ENCODE peak calls at places on chromosomes 13 and 19, in four cellular contexts. One of them, this sample, is unnamed.

GRCh38 chr13:22738357-22738756 is 442.4 kb upstream of the SGCG start:
- DNase-seq in PC-3: no peak
- DNase-seq in HCT116: no peak
- DNase-seq in GM23248: no peak
- DNase-seq in this sample: no peak

GRCh38 chr13:33764716-33765115 is 53.2 kb upstream of the RFC3 start:
- DNase-seq in HCT116: no peak
- DNase-seq in PC-3: peak
- DNase-seq in GM23248: no peak
- DNase-seq in this sample: no peak

GRCh38 chr13:99734013-99734693 is 232.9 kb downstream of the TM9SF2 start:
- DNase-seq in GM23248: no peak
- DNase-seq in HCT116: no peak
- DNase-seq in PC-3: no peak
- DNase-seq in this sample: no peak

GRCh38 chr13:79637086-79637763 is 156.3 kb downstream of the NDFIP2 start:
- DNase-seq in GM23248: no peak
- DNase-seq in PC-3: no peak
- DNase-seq in HCT116: no peak
- DNase-seq in this sample: no peak

GRCh38 chr13:110809871-110810486 is 96.5 kb downstream of the ING1 start:
- DNase-seq in GM23248: no peak
- DNase-seq in PC-3: no peak
- DNase-seq in HCT116: no peak
- DNase-seq in this sample: no peak

GRCh38 chr13:114065926-114066774 is 66.3 kb downstream of the RASA3 start:
- DNase-seq in GM23248: peak
- DNase-seq in PC-3: no peak
- DNase-seq in HCT116: no peak
- DNase-seq in this sample: no peak

GRCh38 chr13:79126706-79127105 is 279.3 kb downstream of the RBM26 start:
- DNase-seq in PC-3: no peak
- DNase-seq in GM23248: no peak
- DNase-seq in HCT116: no peak
- DNase-seq in this sample: no peak

GRCh38 chr19:33291623-33292534 is 10.5 kb downstream of the CEBPA start:
- DNase-seq in GM23248: no peak
- DNase-seq in PC-3: no peak
- DNase-seq in HCT116: no peak
- DNase-seq in this sample: no peak

GRCh38 chr19:44447864-44448674 is at the start of gene ZNF229:
- DNase-seq in PC-3: peak
- DNase-seq in HCT116: no peak
- DNase-seq in GM23248: peak
- DNase-seq in this sample: no peak

GRCh38 chr13:50589139-50589538 is 254.4 kb downstream of the DLEU7 start:
- DNase-seq in GM23248: peak
- DNase-seq in PC-3: peak
- DNase-seq in HCT116: no peak
- DNase-seq in this sample: no peak

GRCh38 chr19:51921949-51922348 is 5.3 kb upstream of the ZNF613 start:
- DNase-seq in HCT116: no peak
- DNase-seq in PC-3: no peak
- DNase-seq in GM23248: no peak
- DNase-seq in this sample: peak

GRCh38 chr19:34217952-34218817 is 36.2 kb upstream of the GARRE1 start:
- DNase-seq in HCT116: no peak
- DNase-seq in GM23248: peak
- DNase-seq in PC-3: peak
- DNase-seq in this sample: no peak

GRCh38 chr13:67221630-67222226 is 8.4 kb downstream of the PCDH9 start:
- DNase-seq in PC-3: no peak
- DNase-seq in HCT116: no peak
- DNase-seq in GM23248: no peak
- DNase-seq in this sample: peak

GRCh38 chr13:20911037-20911436 is 8.5 kb upstream of the XPO4 start:
- DNase-seq in HCT116: no peak
- DNase-seq in GM23248: no peak
- DNase-seq in PC-3: no peak
- DNase-seq in this sample: no peak

GRCh38 chr13:28658539-28658795 is 463 bp upstream of the POMP start:
- DNase-seq in GM23248: no peak
- DNase-seq in PC-3: no peak
- DNase-seq in HCT116: no peak
- DNase-seq in this sample: no peak

GRCh38 chr19:9818175-9818733 is 625 bp downstream of the FBXL12 start:
- DNase-seq in GM23248: peak
- DNase-seq in HCT116: no peak
- DNase-seq in PC-3: no peak
- DNase-seq in this sample: peak

GRCh38 chr19:3479819-3480215 is 508 bp downstream of the SMIM24 start:
- DNase-seq in PC-3: no peak
- DNase-seq in HCT116: no peak
- DNase-seq in GM23248: peak
- DNase-seq in this sample: peak

GRCh38 chr19:42140125-42140754 is 8.0 kb upstream of the POU2F2 start:
- DNase-seq in PC-3: peak
- DNase-seq in GM23248: peak
- DNase-seq in HCT116: no peak
- DNase-seq in this sample: peak

GRCh38 chr13:111187879-111188643 is 73.0 kb downstream of the ARHGEF7 start:
- DNase-seq in HCT116: no peak
- DNase-seq in PC-3: peak
- DNase-seq in GM23248: peak
- DNase-seq in this sample: no peak

GRCh38 chr13:109332501-109333499 is 453.6 kb downstream of the IRS2 start:
- DNase-seq in GM23248: no peak
- DNase-seq in PC-3: no peak
- DNase-seq in HCT116: no peak
- DNase-seq in this sample: no peak

DNA sequence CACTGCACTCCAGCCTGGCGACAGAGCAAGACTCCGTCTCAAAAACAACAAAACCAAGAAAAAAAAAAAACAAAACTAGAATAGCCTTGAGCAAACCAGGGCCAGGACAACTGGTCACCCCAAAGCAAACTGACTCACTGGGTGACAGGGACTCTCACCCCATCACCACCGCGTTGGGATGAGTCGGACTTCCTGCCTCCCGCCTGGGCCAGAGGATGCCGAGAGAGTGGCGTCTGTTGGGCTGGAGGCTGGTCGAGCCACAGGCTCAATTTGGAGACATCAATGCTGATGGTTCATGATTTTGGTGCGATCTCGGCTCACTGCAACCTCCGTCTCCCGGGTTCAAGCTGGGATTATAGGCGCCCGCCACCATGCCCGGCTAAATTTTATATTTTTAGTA is 11.6 kb downstream of the TMPRSS9 start:
- DNase-seq in HCT116: no peak
- DNase-seq in GM23248: peak
- DNase-seq in PC-3: peak
- DNase-seq in this sample: no peak
- H2AFZ ChIP-seq in HCT116: no peak
- H2AFZ ChIP-seq in GM23248: no peak
- H2AFZ ChIP-seq in PC-3: no peak
- H2AFZ ChIP-seq in this sample: no peak

GRCh38 chr19:19459707-19460251 is 54.3 kb downstream of the GATAD2A start:
- DNase-seq in PC-3: peak
- DNase-seq in HCT116: no peak
- DNase-seq in GM23248: peak
- DNase-seq in this sample: peak
- TF ChIP-seq EZH2phosphoT487 in PC-3: no peak
- TF ChIP-seq EZH2phosphoT487 in HCT116: no peak
- TF ChIP-seq EZH2phosphoT487 in GM23248: no peak
- TF ChIP-seq EZH2phosphoT487 in this sample: no peak

GRCh38 chr13:74128171-74128767 is 5.9 kb downstream of the KLF12 start:
- DNase-seq in HCT116: no peak
- DNase-seq in GM23248: peak
- DNase-seq in PC-3: no peak
- DNase-seq in this sample: no peak

GRCh38 chr13:74132768-74133656 is 1.2 kb downstream of the KLF12 start:
- DNase-seq in GM23248: peak
- DNase-seq in PC-3: no peak
- DNase-seq in HCT116: no peak
- DNase-seq in this sample: peak

GRCh38 chr13:74131206-74131605 is 3.0 kb downstream of the KLF12 start:
- DNase-seq in PC-3: no peak
- DNase-seq in GM23248: no peak
- DNase-seq in HCT116: no peak
- DNase-seq in this sample: peak

GRCh38 chr13:74132152-74132767 is 1.9 kb downstream of the KLF12 start:
- DNase-seq in HCT116: no peak
- DNase-seq in GM23248: peak
- DNase-seq in PC-3: peak
- DNase-seq in this sample: peak

DNA sequence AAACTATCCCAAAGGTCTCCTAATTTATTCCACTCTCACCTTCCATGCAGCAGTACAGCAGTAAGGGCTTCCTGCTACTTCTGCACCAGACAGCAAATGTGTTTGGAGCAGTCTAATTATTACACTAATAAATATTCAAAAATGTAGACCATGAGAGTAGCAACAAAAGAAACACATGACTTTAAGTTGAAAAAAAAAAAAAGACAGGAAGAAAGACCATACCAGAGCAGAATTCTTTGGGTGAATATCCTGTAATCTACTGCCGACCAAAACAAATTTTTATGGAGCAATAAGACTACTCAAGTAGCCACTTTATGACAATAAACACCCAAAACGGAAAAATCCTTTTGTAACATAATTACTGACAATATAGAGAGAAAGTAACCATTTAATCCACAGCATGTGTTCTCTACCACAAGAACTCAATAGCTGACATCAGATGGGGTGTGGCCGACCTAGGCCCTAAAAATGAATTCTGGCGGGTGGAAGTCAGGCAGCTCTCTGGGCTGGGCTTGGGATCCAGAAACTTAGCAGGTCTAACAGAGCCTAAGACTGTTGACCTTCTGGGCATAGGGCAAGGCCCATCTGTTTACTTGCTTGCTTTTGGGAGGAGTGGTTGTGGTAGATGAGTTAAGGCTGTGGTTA is 4.6 kb downstream of the KLF12 start:
- DNase-seq in HCT116: no peak
- DNase-seq in GM23248: peak
- DNase-seq in PC-3: peak
- DNase-seq in this sample: peak
- H2AFZ ChIP-seq in HCT116: no peak
- H2AFZ ChIP-seq in GM23248: peak
- H2AFZ ChIP-seq in PC-3: no peak
- H2AFZ ChIP-seq in this sample: no peak

GRCh38 chr19:8678244-8678807 is 20.3 kb downstream of the ACTL9 start:
- DNase-seq in GM23248: no peak
- DNase-seq in HCT116: no peak
- DNase-seq in PC-3: no peak
- DNase-seq in this sample: no peak

GRCh38 chr19:8681345-8682021 is 17.1 kb downstream of the ACTL9 start:
- DNase-seq in GM23248: peak
- DNase-seq in PC-3: peak
- DNase-seq in HCT116: no peak
- DNase-seq in this sample: no peak

GRCh38 chr19:8682472-8682871 is 16.1 kb downstream of the ACTL9 start:
- DNase-seq in PC-3: no peak
- DNase-seq in HCT116: no peak
- DNase-seq in GM23248: no peak
- DNase-seq in this sample: no peak

GRCh38 chr19:8682931-8683330 is 15.7 kb downstream of the ACTL9 start:
- DNase-seq in GM23248: no peak
- DNase-seq in HCT116: no peak
- DNase-seq in PC-3: no peak
- DNase-seq in this sample: no peak

DNA sequence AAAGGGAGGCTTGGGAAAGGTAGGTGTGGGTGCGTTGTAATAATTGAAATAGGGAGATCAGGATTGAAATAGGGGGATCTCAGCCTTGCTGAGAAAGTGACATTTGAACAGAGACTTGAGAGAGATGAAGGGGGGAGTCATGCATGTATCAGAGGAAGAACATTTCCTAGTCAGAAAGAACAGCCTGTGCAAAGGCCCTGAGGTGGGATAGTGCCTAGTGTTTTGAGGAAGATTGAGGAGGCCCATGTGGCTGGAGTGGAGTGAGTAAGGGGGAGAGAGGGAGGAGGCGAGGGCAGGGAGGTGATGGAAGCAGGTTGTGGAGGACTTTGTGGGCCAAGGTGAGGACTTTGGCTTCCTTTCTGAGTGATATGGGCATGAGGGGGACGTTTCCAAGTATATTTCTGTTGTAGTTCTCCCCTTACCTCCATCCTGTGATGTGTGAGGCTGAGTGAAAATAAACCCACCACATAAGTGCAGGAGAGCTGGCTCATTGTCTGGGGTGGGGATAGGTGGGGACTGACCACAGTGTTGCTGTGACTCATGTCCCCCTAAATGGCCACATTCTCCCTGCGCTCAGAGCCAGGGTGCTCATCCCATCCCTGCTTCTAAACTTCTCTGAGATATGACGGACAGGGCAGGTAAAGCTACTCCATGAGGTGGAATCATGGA is 17.8 kb downstream of the ACTL9 start:
- DNase-seq in GM23248: no peak
- DNase-seq in HCT116: no peak
- DNase-seq in PC-3: no peak
- DNase-seq in this sample: no peak
- TF ChIP-seq EZH2phosphoT487 in GM23248: no peak
- TF ChIP-seq EZH2phosphoT487 in HCT116: no peak
- TF ChIP-seq EZH2phosphoT487 in PC-3: no peak
- TF ChIP-seq EZH2phosphoT487 in this sample: no peak

This sample was measured in OCI-LY7.